ENCODE peak calls at places on chromosomes 16 and 17, in nine cellular contexts. R, K, Y, U, H, Q, V, O and A are unnamed samples.

GRCh38 chr17:50778471-50778870 is 11.2 kb upstream of the ANKRD40CL start:
- DNase-seq in R (no peak), U (no peak), Y (no peak), Q (no peak), K (no peak), V (no peak), H (no peak), O (no peak), A (no peak)

GRCh38 chr17:19328441-19329061 is 34.0 kb downstream of the B9D1 start:
- DNase-seq in H (no peak), Y (no peak), U (no peak), Q (no peak), R (no peak), O (no peak), K (no peak), V (no peak), A (no peak)

GRCh38 chr17:7462474-7463367 is 16.7 kb downstream of the ZBTB4 start:
- DNase-seq in Y (no peak), U (no peak), Q (no peak), K (no peak), V (no peak), H (no peak), O (no peak), R (no peak), A (no peak)

GRCh38 chr16:890217-890616 is 80.6 kb downstream of the LMF1 start:
- DNase-seq in H (peak), Y (no peak), U (no peak), Q (no peak), K (no peak), V (no peak), R (no peak), O (no peak), A (no peak)

GRCh38 chr17:15181333-15181732 is 83.8 kb downstream of the PMP22 start:
- DNase-seq in V (no peak), Q (no peak), R (no peak), K (no peak), U (no peak), H (no peak), Y (no peak), O (no peak), A (no peak)

GRCh38 chr17:17533901-17534441 is 37.8 kb upstream of the RASD1 start:
- DNase-seq in K (peak), O (peak), H (no peak), R (peak), U (no peak), Q (no peak), V (no peak), Y (peak), A (no peak)

GRCh38 chr16:27365142-27366089 is 36.6 kb upstream of the IL21R start:
- DNase-seq in R (peak), V (peak), Q (no peak), H (no peak), Y (peak), K (no peak), O (no peak), U (no peak), A (no peak)

GRCh38 chr17:68296217-68297140 is 5.2 kb downstream of the ARSG start:
- DNase-seq in K (peak), O (peak), R (peak), Y (no peak), U (no peak), V (no peak), H (no peak), Q (no peak), A (no peak)

GRCh38 chr16:77760800-77761199 is 27.6 kb upstream of the VAT1L start:
- DNase-seq in Y (no peak), V (peak), Q (no peak), U (no peak), O (no peak), H (no peak), K (no peak), R (no peak), A (no peak)

GRCh38 chr17:28335201-28335958 is at the start of the genes IFT20 and TNFAIP1:
- DNase-seq in R (peak), O (peak), V (peak), Y (peak), H (peak), K (peak), U (peak), Q (peak), A (peak)

GRCh38 chr16:26569793-26570192 is 496.9 kb upstream of the C16orf82 start:
- DNase-seq in Q (no peak), H (peak), K (no peak), Y (peak), O (no peak), R (peak), U (no peak), V (no peak), A (no peak)

GRCh38 chr16:82756283-82756599 is 129.5 kb downstream of the CDH13 start:
- DNase-seq in V (peak), Y (no peak), R (no peak), H (no peak), Q (no peak), K (no peak), O (no peak), U (no peak), A (no peak)

GRCh38 chr16:27175888-27176287 is 27.4 kb upstream of the KDM8 start:
- DNase-seq in O (no peak), H (peak), R (no peak), K (no peak), U (no peak), Q (no peak), Y (peak), V (no peak), A (no peak)

GRCh38 chr17:35700157-35700556 is 31.3 kb upstream of the RASL10B start:
- DNase-seq in H (no peak), Q (no peak), V (peak), O (no peak), K (no peak), U (no peak), R (no peak), Y (no peak), A (no peak)

DNA sequence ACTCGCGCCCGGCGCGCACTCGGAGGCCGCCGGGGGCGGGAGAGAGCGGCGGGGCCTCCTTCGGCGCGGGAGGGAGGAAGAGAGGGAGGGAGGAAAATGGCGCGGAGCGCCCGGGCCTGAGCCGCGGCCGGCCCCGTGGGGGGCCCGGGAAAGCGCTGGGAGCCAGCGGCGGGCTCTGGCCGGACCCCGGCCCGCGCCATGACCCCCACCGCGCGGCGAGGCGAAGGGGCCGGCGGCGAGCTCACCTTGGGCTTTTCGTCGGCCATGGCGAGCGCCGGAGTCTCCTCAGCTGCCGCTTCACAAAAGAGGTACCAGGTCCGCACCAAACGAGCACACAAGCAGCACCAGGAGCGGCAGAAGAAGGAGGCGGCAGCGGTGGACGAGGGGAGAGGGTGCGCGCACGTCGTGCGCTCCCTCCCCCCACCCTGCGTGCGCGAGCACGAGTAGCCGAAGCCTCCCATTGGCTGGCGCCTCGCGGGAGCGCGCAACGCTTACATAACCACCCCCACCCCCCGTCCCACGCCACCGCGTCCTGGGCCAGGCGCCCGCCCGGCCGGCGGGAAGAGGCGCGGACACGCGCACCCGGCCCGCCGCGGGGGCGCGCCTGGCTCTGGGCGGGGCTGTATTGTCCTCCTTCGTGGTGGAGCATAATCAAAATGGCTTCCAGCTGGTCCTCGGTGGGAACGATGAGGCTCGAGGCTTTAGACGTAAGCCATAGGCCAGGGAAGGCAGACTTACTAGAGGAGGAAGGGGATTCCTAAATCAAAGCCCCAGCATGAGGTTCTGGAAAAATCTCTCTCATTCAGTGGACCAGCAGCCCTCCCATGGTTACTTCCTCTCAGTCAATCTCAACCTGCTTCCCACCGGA is at the start of gene SUMO2:
- DNase-seq in K (peak), H (peak), V (peak), R (peak), O (peak), Y (peak), U (peak), Q (peak), A (peak)
- TF ChIP-seq POLR2A in K (peak), H (peak), V (peak), R (peak), O (peak), Y (peak), U (peak), Q (no peak), A (peak)

GRCh38 chr16:58462997-58463891 is 36.7 kb upstream of the NDRG4 start:
- DNase-seq in Q (peak), U (no peak), R (no peak), H (no peak), O (no peak), Y (no peak), V (no peak), K (no peak), A (no peak)
- TF ChIP-seq POLR2A in Q (no peak), U (no peak), R (no peak), H (no peak), O (no peak), Y (no peak), V (no peak), K (no peak), A (no peak)

GRCh38 chr16:73848993-73849392 is 447.6 kb upstream of the PSMD7 start:
- DNase-seq in R (no peak), O (peak), U (no peak), V (no peak), H (no peak), K (no peak), Y (peak), Q (no peak), A (no peak)

GRCh38 chr16:73853968-73854367 is 442.6 kb upstream of the PSMD7 start:
- DNase-seq in K (no peak), U (no peak), V (no peak), O (no peak), R (no peak), H (no peak), Q (no peak), Y (no peak), A (no peak)
- TF ChIP-seq POLR2A in K (no peak), U (no peak), V (no peak), O (no peak), R (no peak), H (no peak), Q (no peak), Y (no peak), A (no peak)

GRCh38 chr17:80262775-80263244 is 2.2 kb downstream of the RNF213 start:
- DNase-seq in O (no peak), U (peak), Y (no peak), H (peak), K (no peak), R (no peak), V (no peak), Q (no peak), A (no peak)

GRCh38 chr17:80264793-80265075 is 4.1 kb downstream of the RNF213 start:
- DNase-seq in Y (no peak), H (no peak), R (no peak), V (no peak), K (no peak), Q (no peak), U (no peak), O (no peak), A (no peak)

GRCh38 chr17:80262291-80262690 is 1.6 kb downstream of the RNF213 start:
- DNase-seq in U (no peak), R (no peak), O (no peak), Y (no peak), K (no peak), H (peak), V (no peak), Q (no peak), A (no peak)

GRCh38 chr17:80264048-80264792 is 3.6 kb downstream of the RNF213 start:
- DNase-seq in O (peak), K (no peak), V (no peak), U (no peak), R (no peak), Q (no peak), H (no peak), Y (no peak), A (no peak)

GRCh38 chr17:80263253-80264047 is 2.8 kb downstream of the RNF213 start:
- DNase-seq in U (peak), O (peak), H (peak), Y (peak), R (peak), Q (peak), K (peak), V (peak), A (no peak)
- TF ChIP-seq POLR2A in U (no peak), O (peak), H (no peak), Y (peak), R (peak), Q (no peak), K (no peak), V (peak), A (no peak)

GRCh38 chr16:57374067-57374534 is 1.8 kb downstream of the CX3CL1 start:
- DNase-seq in Q (no peak), Y (no peak), O (no peak), K (peak), U (no peak), V (peak), R (peak), H (no peak), A (no peak)

GRCh38 chr16:57371494-57372371 is 557 bp upstream of the CX3CL1 start:
- DNase-seq in K (no peak), Q (no peak), Y (no peak), H (no peak), R (peak), O (no peak), V (no peak), U (no peak), A (no peak)

GRCh38 chr16:57376313-57376818 is 4.1 kb downstream of the CX3CL1 start:
- DNase-seq in Y (no peak), K (no peak), O (no peak), V (no peak), R (no peak), Q (no peak), U (no peak), H (no peak), A (no peak)

GRCh38 chr16:57373117-57373947 is 1.0 kb downstream of the CX3CL1 start:
- DNase-seq in U (no peak), Q (no peak), V (no peak), Y (no peak), R (no peak), O (no peak), K (peak), H (no peak), A (no peak)

DNA sequence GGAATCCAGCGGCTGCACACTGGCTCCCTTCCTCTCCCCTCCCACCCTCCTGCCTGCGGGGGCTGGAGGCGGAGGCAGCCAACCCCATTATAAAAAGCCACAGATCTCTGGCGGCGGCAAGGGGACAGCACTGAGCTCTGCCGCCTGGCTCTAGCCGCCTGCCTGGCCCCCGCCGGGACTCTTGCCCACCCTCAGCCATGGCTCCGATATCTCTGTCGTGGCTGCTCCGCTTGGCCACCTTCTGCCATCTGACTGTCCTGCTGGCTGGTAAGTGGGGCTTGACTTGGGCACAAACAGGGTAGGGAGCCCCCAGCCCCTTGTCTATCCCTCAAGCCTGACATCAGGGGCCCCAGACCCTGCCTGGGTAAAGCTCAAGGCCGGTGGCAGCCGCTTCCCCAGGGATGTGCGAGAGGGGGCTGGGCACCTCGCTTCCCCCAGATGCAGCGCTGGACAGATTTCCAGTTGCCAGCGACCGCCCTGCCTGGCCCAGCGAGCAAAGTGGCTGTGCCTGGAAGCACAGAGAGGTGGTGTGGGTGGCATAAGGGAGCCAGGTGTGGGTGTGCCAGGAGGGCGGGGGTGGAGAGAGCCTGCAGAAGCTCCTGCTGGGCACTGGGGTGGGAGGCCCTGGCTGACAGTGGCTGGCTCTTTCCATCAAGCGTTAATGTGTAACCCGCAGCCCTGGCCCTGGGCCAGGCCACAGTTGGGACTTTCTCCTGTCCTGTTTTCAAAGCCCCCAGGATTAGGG is at the start of gene CX3CL1:
- DNase-seq in O (peak), U (peak), H (no peak), Y (no peak), R (peak), K (peak), Q (peak), V (peak), A (no peak)
- TF ChIP-seq POLR2A in O (peak), U (peak), H (no peak), Y (no peak), R (peak), K (peak), Q (no peak), V (no peak), A (no peak)

GRCh38 chr17:1783834-1784611 is 22.2 kb downstream of the SERPINF1 start:
- DNase-seq in H (peak), O (peak), V (peak), R (peak), U (peak), K (peak), Y (peak), Q (peak), A (no peak)
- TF ChIP-seq POLR2A in H (no peak), O (peak), V (no peak), R (no peak), U (peak), K (no peak), Y (no peak), Q (no peak), A (no peak)

GRCh38 chr17:49230636-49231562 is at the start of gene PHOSPHO1:
- DNase-seq in K (peak), O (peak), Y (peak), V (peak), H (peak), R (peak), U (peak), Q (peak), A (peak)
- TF ChIP-seq POLR2A in K (no peak), O (no peak), Y (peak), V (no peak), H (no peak), R (no peak), U (no peak), Q (no peak), A (no peak)

GRCh38 chr16:30986129-30986991 is 1.4 kb downstream of the HSD3B7 start:
- DNase-seq in K (no peak), O (no peak), R (no peak), Q (no peak), H (no peak), V (no peak), U (no peak), Y (no peak), A (no peak)

GRCh38 chr16:30983289-30983889 is 1.6 kb upstream of the HSD3B7 start:
- DNase-seq in U (no peak), H (no peak), Y (no peak), R (no peak), O (no peak), K (no peak), Q (no peak), V (no peak), A (no peak)

GRCh38 chr16:30983898-30984610 is 953 bp upstream of the HSD3B7 start:
- DNase-seq in K (no peak), Q (no peak), R (no peak), O (no peak), H (no peak), U (no peak), V (no peak), Y (no peak), A (no peak)

GRCh38 chr16:30985401-30986128 is 558 bp downstream of the HSD3B7 start:
- DNase-seq in U (peak), Y (peak), O (peak), H (peak), K (peak), V (no peak), Q (no peak), R (peak), A (no peak)

DNA sequence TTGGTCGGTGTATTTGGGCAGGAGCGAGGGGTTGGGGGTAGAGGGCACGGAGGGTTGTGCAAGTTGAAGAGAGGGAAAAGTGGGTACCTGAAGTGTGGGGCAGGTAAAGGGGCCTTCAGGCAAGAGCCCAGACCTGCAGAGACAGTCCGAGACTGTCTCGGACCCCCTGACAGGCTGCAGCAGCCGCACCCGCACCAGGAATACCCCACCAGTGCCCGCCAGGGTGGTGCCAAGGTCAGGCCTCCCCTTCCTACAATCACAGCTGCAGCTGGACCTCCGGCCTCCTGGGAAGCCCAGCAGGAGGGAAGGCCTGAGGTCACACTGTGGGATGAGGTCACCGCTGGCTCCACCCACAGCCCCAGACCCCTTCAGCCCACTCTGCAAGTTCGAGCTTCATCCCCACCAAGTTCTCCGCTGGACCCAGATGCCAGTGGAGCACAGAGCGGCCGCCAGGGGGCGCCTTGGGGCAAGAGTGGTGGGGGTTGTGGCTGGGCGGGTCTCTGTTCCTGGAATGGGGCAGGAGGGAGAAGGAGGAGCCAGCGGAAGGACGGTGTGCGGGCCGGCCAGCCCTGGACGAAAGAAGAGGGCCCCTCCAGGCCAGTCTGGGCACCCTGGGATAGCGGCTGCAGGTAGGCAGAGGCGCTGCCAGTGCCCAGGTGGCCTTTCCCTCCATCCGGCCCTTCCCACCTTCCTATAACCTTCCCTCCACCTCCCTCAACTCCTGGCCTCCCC is at the start of gene HSD3B7:
- DNase-seq in H (peak), K (peak), R (peak), V (peak), U (peak), O (peak), Y (peak), Q (peak), A (peak)
- TF ChIP-seq POLR2A in H (peak), K (no peak), R (no peak), V (peak), U (no peak), O (peak), Y (peak), Q (no peak), A (no peak)

GRCh38 chr17:79023886-79024771 is at the start of gene C1QTNF1:
- DNase-seq in U (peak), K (no peak), Y (peak), V (peak), O (peak), R (peak), H (no peak), Q (peak), A (no peak)
- TF ChIP-seq POLR2A in U (peak), K (no peak), Y (peak), V (no peak), O (peak), R (no peak), H (no peak), Q (no peak), A (no peak)